ENCODE peak calls at places on chromosomes 6 and 20, in five cellular contexts. One of them, this sample, is unnamed.

GRCh38 chr20:11394145-11394833 is 523.4 kb upstream of the BTBD3 start:
- DNase-seq in fibroblast of lung: peak; percentile 25
- DNase-seq in CD4-positive, alpha-beta T cell: no peak
- DNase-seq in H1: no peak
- DNase-seq in iPS DF 6.9: no peak
- DNase-seq in this sample: no peak

GRCh38 chr20:33407251-33407650 is 5.9 kb upstream of the CDK5RAP1 start:
- DNase-seq in H1: no peak
- DNase-seq in fibroblast of lung: peak; percentile 49
- DNase-seq in CD4-positive, alpha-beta T cell: no peak
- DNase-seq in iPS DF 6.9: no peak
- DNase-seq in this sample: no peak

GRCh38 chr6:74956559-74957428 is 249.1 kb downstream of the COL12A1 start:
- DNase-seq in iPS DF 6.9: no peak
- DNase-seq in CD4-positive, alpha-beta T cell: no peak
- DNase-seq in H1: no peak
- DNase-seq in fibroblast of lung: no peak
- DNase-seq in this sample: no peak

GRCh38 chr6:138454976-138455706 is 44.2 kb downstream of the NHSL1 start:
- DNase-seq in H1: no peak
- DNase-seq in fibroblast of lung: no peak
- DNase-seq in CD4-positive, alpha-beta T cell: peak; percentile 62
- DNase-seq in iPS DF 6.9: no peak
- DNase-seq in this sample: peak; percentile 34

GRCh38 chr6:27096834-27097511 is 150.5 kb upstream of the PRSS16 start:
- DNase-seq in fibroblast of lung: peak; percentile 76
- DNase-seq in CD4-positive, alpha-beta T cell: peak; percentile 12
- DNase-seq in H1: peak; percentile 79
- DNase-seq in iPS DF 6.9: peak; percentile 55
- DNase-seq in this sample: no peak

GRCh38 chr20:34622821-34623451 is 54.0 kb downstream of the PIGU start:
- DNase-seq in H1: no peak
- DNase-seq in CD4-positive, alpha-beta T cell: no peak
- DNase-seq in fibroblast of lung: no peak
- DNase-seq in iPS DF 6.9: no peak
- DNase-seq in this sample: no peak

GRCh38 chr6:110296151-110297028 is 61.8 kb downstream of the METTL24 start:
- DNase-seq in CD4-positive, alpha-beta T cell: no peak
- DNase-seq in iPS DF 6.9: no peak
- DNase-seq in H1: no peak
- DNase-seq in fibroblast of lung: peak; percentile 33
- DNase-seq in this sample: no peak

GRCh38 chr6:82298012-82298411 is 50.5 kb upstream of the IBTK start:
- DNase-seq in CD4-positive, alpha-beta T cell: no peak
- DNase-seq in iPS DF 6.9: no peak
- DNase-seq in H1: no peak
- DNase-seq in fibroblast of lung: no peak
- DNase-seq in this sample: no peak

GRCh38 chr20:33914871-33915270 is 78.8 kb upstream of the RALY start:
- DNase-seq in iPS DF 6.9: no peak
- DNase-seq in CD4-positive, alpha-beta T cell: peak; percentile 18
- DNase-seq in fibroblast of lung: peak; percentile 34
- DNase-seq in H1: no peak
- DNase-seq in this sample: no peak

GRCh38 chr20:4138056-4138455 is 122.7 kb upstream of the RNF24 start:
- DNase-seq in fibroblast of lung: no peak
- DNase-seq in CD4-positive, alpha-beta T cell: no peak
- DNase-seq in iPS DF 6.9: no peak
- DNase-seq in H1: no peak
- DNase-seq in this sample: no peak

GRCh38 chr6:87705070-87705691 is 3.1 kb upstream of the AKIRIN2 start:
- DNase-seq in CD4-positive, alpha-beta T cell: no peak
- DNase-seq in iPS DF 6.9: no peak
- DNase-seq in H1: no peak
- DNase-seq in fibroblast of lung: no peak
- DNase-seq in this sample: no peak

GRCh38 chr20:9332783-9333482 is 181.5 kb upstream of the LAMP5 start:
- DNase-seq in iPS DF 6.9: no peak
- DNase-seq in CD4-positive, alpha-beta T cell: no peak
- DNase-seq in fibroblast of lung: no peak
- DNase-seq in H1: no peak
- DNase-seq in this sample: no peak

GRCh38 chr6:3013901-3014674 is 14.4 kb downstream of the NQO2 start:
- DNase-seq in fibroblast of lung: no peak
- DNase-seq in CD4-positive, alpha-beta T cell: no peak
- DNase-seq in H1: no peak
- DNase-seq in iPS DF 6.9: no peak
- DNase-seq in this sample: no peak

GRCh38 chr6:151239603-151240035 is at the start of gene AKAP12:
- DNase-seq in CD4-positive, alpha-beta T cell: no peak
- DNase-seq in H1: peak; percentile 78
- DNase-seq in iPS DF 6.9: no peak
- DNase-seq in fibroblast of lung: peak; percentile 71
- DNase-seq in this sample: no peak

GRCh38 chr6:51350308-51350904 is 531.7 kb downstream of the TFAP2B start:
- DNase-seq in CD4-positive, alpha-beta T cell: no peak
- DNase-seq in iPS DF 6.9: no peak
- DNase-seq in H1: no peak
- DNase-seq in fibroblast of lung: no peak
- DNase-seq in this sample: no peak

GRCh38 chr6:107894821-107895396 is 63.1 kb downstream of the SEC63 start:
- DNase-seq in fibroblast of lung: peak; percentile 42
- DNase-seq in CD4-positive, alpha-beta T cell: no peak
- DNase-seq in iPS DF 6.9: no peak
- DNase-seq in H1: no peak
- DNase-seq in this sample: no peak

GRCh38 chr6:104648347-104648746 is 211.4 kb downstream of the HACE1 start:
- DNase-seq in fibroblast of lung: no peak
- DNase-seq in CD4-positive, alpha-beta T cell: no peak
- DNase-seq in iPS DF 6.9: no peak
- DNase-seq in H1: no peak
- DNase-seq in this sample: no peak

GRCh38 chr20:58911309-58911708 is 58.8 kb downstream of the GNAS start:
- DNase-seq in H1: no peak
- DNase-seq in iPS DF 6.9: no peak
- DNase-seq in CD4-positive, alpha-beta T cell: no peak
- DNase-seq in fibroblast of lung: no peak
- DNase-seq in this sample: no peak

GRCh38 chr6:136728976-136729515 is 63.2 kb downstream of the MAP3K5 start:
- DNase-seq in fibroblast of lung: no peak
- DNase-seq in H1: no peak
- DNase-seq in iPS DF 6.9: no peak
- DNase-seq in CD4-positive, alpha-beta T cell: no peak
- DNase-seq in this sample: no peak

GRCh38 chr6:157952751-157953479 is 28.7 kb upstream of the SYNJ2 start:
- DNase-seq in H1: no peak
- DNase-seq in fibroblast of lung: no peak
- DNase-seq in iPS DF 6.9: no peak
- DNase-seq in CD4-positive, alpha-beta T cell: no peak
- DNase-seq in this sample: no peak

GRCh38 chr6:115668781-115669180 is 391.9 kb downstream of the FRK start:
- DNase-seq in fibroblast of lung: no peak
- DNase-seq in iPS DF 6.9: no peak
- DNase-seq in H1: no peak
- DNase-seq in CD4-positive, alpha-beta T cell: no peak
- DNase-seq in this sample: no peak

GRCh38 chr6:89209457-89209856 is 7.7 kb downstream of the GABRR1 start:
- DNase-seq in CD4-positive, alpha-beta T cell: no peak
- DNase-seq in iPS DF 6.9: no peak
- DNase-seq in H1: no peak
- DNase-seq in fibroblast of lung: no peak
- DNase-seq in this sample: no peak

GRCh38 chr6:31918069-31918725 is 9.3 kb upstream of the C2 start:
- DNase-seq in fibroblast of lung: no peak
- DNase-seq in iPS DF 6.9: no peak
- DNase-seq in CD4-positive, alpha-beta T cell: no peak
- DNase-seq in H1: no peak
- DNase-seq in this sample: no peak

GRCh38 chr6:56642366-56643261 is at the start of gene DST:
- DNase-seq in H1: no peak
- DNase-seq in CD4-positive, alpha-beta T cell: no peak
- DNase-seq in fibroblast of lung: peak; percentile 94
- DNase-seq in iPS DF 6.9: no peak
- DNase-seq in this sample: no peak

GRCh38 chr6:16140607-16141006 is 11.7 kb downstream of the MYLIP start:
- DNase-seq in fibroblast of lung: no peak
- DNase-seq in CD4-positive, alpha-beta T cell: no peak
- DNase-seq in H1: no peak
- DNase-seq in iPS DF 6.9: no peak
- DNase-seq in this sample: no peak

GRCh38 chr6:78353040-78353439 is 514.3 kb upstream of the IRAK1BP1 start:
- DNase-seq in iPS DF 6.9: no peak
- DNase-seq in CD4-positive, alpha-beta T cell: no peak
- DNase-seq in H1: no peak
- DNase-seq in fibroblast of lung: no peak
- DNase-seq in this sample: no peak

GRCh38 chr20:8670207-8670899 is 398.5 kb upstream of the PLCB4 start:
- DNase-seq in iPS DF 6.9: no peak
- DNase-seq in fibroblast of lung: no peak
- DNase-seq in H1: no peak
- DNase-seq in CD4-positive, alpha-beta T cell: no peak
- DNase-seq in this sample: no peak

GRCh38 chr6:36969988-36970891 is 15.7 kb downstream of the PI16 start:
- DNase-seq in fibroblast of lung: no peak
- DNase-seq in H1: no peak
- DNase-seq in CD4-positive, alpha-beta T cell: no peak
- DNase-seq in iPS DF 6.9: no peak
- DNase-seq in this sample: no peak

GRCh38 chr6:37965964-37966676 is 146.6 kb downstream of the ZFAND3 start:
- DNase-seq in H1: no peak
- DNase-seq in fibroblast of lung: no peak
- DNase-seq in CD4-positive, alpha-beta T cell: no peak
- DNase-seq in iPS DF 6.9: no peak
- DNase-seq in this sample: no peak

GRCh38 chr20:38838326-38838725 is 32.8 kb downstream of the PPP1R16B start:
- DNase-seq in H1: no peak
- DNase-seq in iPS DF 6.9: no peak
- DNase-seq in CD4-positive, alpha-beta T cell: no peak
- DNase-seq in fibroblast of lung: no peak
- DNase-seq in this sample: no peak

GRCh38 chr6:106927531-106928398 is 46.8 kb downstream of the CD24 start:
- DNase-seq in iPS DF 6.9: peak; percentile 29
- DNase-seq in CD4-positive, alpha-beta T cell: peak; percentile 2
- DNase-seq in H1: peak; percentile 89
- DNase-seq in fibroblast of lung: peak; percentile 22
- DNase-seq in this sample: no peak

GRCh38 chr20:3130051-3130600 is 29.5 kb downstream of the FASTKD5 start:
- DNase-seq in H1: no peak
- DNase-seq in fibroblast of lung: no peak
- DNase-seq in iPS DF 6.9: no peak
- DNase-seq in CD4-positive, alpha-beta T cell: no peak
- DNase-seq in this sample: no peak

GRCh38 chr20:3129094-3129493 is 30.6 kb downstream of the FASTKD5 start:
- DNase-seq in H1: no peak
- DNase-seq in iPS DF 6.9: no peak
- DNase-seq in CD4-positive, alpha-beta T cell: no peak
- DNase-seq in fibroblast of lung: no peak
- DNase-seq in this sample: no peak

GRCh38 chr20:3123542-3123941 is 36.1 kb downstream of the FASTKD5 start:
- DNase-seq in iPS DF 6.9: no peak
- DNase-seq in CD4-positive, alpha-beta T cell: no peak
- DNase-seq in H1: no peak
- DNase-seq in fibroblast of lung: no peak
- DNase-seq in this sample: no peak

GRCh38 chr20:3128585-3128984 is 31.1 kb downstream of the FASTKD5 start:
- DNase-seq in fibroblast of lung: no peak
- DNase-seq in H1: no peak
- DNase-seq in iPS DF 6.9: no peak
- DNase-seq in CD4-positive, alpha-beta T cell: no peak
- DNase-seq in this sample: no peak

GRCh38 chr20:3126527-3126859 is 33.2 kb downstream of the FASTKD5 start:
- DNase-seq in H1: no peak
- DNase-seq in CD4-positive, alpha-beta T cell: no peak
- DNase-seq in fibroblast of lung: no peak
- DNase-seq in iPS DF 6.9: no peak
- DNase-seq in this sample: no peak
- H3K9me3 ChIP-seq in H1: peaks cover 17% of the 10 kb centered on the region
- H3K9me3 ChIP-seq in CD4-positive, alpha-beta T cell: no peaks in the 10 kb centered on the region
- H3K9me3 ChIP-seq in fibroblast of lung: no peaks in the 10 kb centered on the region
- H3K9me3 ChIP-seq in iPS DF 6.9: no peaks in the 10 kb centered on the region
- H3K9me3 ChIP-seq in this sample: no peaks in the 10 kb centered on the region

DNA sequence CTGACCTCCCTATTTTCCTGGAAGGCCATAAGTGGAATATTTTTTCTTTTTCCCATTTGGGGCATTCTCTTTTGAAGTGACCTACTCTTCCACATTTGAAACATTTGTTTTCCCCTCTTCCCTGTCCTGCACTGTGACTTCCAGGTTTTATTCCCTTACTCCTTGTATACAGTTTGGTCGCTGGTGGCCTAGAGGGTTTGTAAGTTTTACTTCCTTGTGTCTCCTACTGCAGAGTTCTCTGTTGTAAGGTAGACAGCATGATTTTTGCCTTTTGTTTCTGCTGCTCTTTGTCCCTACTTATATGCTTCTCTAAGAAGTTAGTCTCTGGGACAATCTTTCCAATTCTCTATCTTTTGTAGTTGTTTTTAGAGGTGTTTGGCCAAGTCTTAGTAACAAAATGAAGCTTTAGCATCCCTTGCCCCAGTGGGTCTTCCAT is 7.4 kb upstream of the ZNFX1 start:
- DNase-seq in H1: no peak
- DNase-seq in fibroblast of lung: no peak
- DNase-seq in CD4-positive, alpha-beta T cell: no peak
- DNase-seq in iPS DF 6.9: no peak
- DNase-seq in this sample: no peak
- H3K9me3 ChIP-seq in H1: no peaks in the 10 kb centered on the region
- H3K9me3 ChIP-seq in fibroblast of lung: peaks cover 13% of the 10 kb centered on the region
- H3K9me3 ChIP-seq in CD4-positive, alpha-beta T cell: peaks cover 85% of the 10 kb centered on the region
- H3K9me3 ChIP-seq in iPS DF 6.9: no peaks in the 10 kb centered on the region
- H3K9me3 ChIP-seq in this sample: peaks cover 81% of the 10 kb centered on the region

GRCh38 chr20:41598719-41599118 is 19.5 kb downstream of the CHD6 start:
- DNase-seq in H1: peak; percentile 28
- DNase-seq in fibroblast of lung: no peak
- DNase-seq in iPS DF 6.9: no peak
- DNase-seq in CD4-positive, alpha-beta T cell: no peak
- DNase-seq in this sample: no peak
- H3K9me3 ChIP-seq in H1: peaks cover 10% of the 10 kb centered on the region
- H3K9me3 ChIP-seq in fibroblast of lung: no peaks in the 10 kb centered on the region
- H3K9me3 ChIP-seq in iPS DF 6.9: peaks cover 2% of the 10 kb centered on the region
- H3K9me3 ChIP-seq in CD4-positive, alpha-beta T cell: peaks cover 73% of the 10 kb centered on the region
- H3K9me3 ChIP-seq in this sample: peaks cover 13% of the 10 kb centered on the region

DNA sequence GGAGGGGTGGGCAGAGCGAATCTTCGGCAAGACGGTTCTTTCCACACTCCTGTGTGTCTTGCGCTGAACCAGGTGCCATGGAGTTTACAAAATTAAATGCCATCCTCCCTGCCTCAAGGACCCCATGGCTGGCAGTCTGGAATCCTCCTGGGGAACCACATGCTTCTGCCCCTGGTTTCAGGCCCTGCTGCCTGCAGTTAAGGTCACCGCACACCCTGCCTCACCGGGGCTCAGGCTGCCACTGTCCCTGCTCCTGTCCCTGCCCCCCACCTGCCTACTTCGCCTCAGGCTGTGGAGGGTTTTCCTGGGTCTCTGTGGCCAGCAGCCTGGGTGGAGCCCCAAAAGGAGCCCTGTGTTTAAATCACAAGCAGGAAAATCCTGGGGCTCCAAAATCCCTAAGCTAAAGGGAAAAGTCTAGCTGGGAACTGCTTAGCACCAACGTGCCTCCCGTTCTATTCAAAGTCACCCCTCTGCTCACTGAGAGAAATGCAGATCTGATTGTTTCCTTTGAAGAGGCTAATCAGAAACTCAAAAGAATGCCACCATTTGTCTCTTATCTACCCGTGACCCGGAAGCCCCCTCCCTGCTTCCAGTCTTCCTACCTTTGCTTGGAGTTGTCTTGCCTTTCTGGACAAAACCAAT is 10.6 kb upstream of the TTLL2 start:
- DNase-seq in fibroblast of lung: no peak
- DNase-seq in CD4-positive, alpha-beta T cell: no peak
- DNase-seq in H1: no peak
- DNase-seq in iPS DF 6.9: no peak
- DNase-seq in this sample: no peak
- H3K9me3 ChIP-seq in fibroblast of lung: no peaks in the 10 kb centered on the region
- H3K9me3 ChIP-seq in CD4-positive, alpha-beta T cell: no peaks in the 10 kb centered on the region
- H3K9me3 ChIP-seq in H1: no peaks in the 10 kb centered on the region
- H3K9me3 ChIP-seq in iPS DF 6.9: no peaks in the 10 kb centered on the region
- H3K9me3 ChIP-seq in this sample: no peaks in the 10 kb centered on the region

This sample was measured in T-helper 17 cell.